ENCODE peak calls at places on chromosomes 12 and 14, in five cellular contexts. One of them, this sample, is unnamed. For H3K4me1, the result is how much of the 10 kb centered on the place peaks cover.

GRCh38 chr12:53241623-53242412 is 9.8 kb upstream of the RARG start:
- DNase-seq in sigmoid colon: no peak
- DNase-seq in esophagus squamous epithelium: no peak
- DNase-seq in HCT116: no peak
- DNase-seq in ovary: no peak
- DNase-seq in this sample: no peak

GRCh38 chr14:64848239-64848638 is 31.5 kb downstream of the SPTB start:
- DNase-seq in sigmoid colon: no peak
- DNase-seq in esophagus squamous epithelium: no peak
- DNase-seq in HCT116: no peak
- DNase-seq in ovary: no peak
- DNase-seq in this sample: no peak

GRCh38 chr12:56258068-56258819 is at the start of gene ANKRD52:
- DNase-seq in sigmoid colon: peak
- DNase-seq in esophagus squamous epithelium: no peak
- DNase-seq in HCT116: no peak
- DNase-seq in ovary: peak
- DNase-seq in this sample: peak

GRCh38 chr14:95402184-95402583 is 82.5 kb upstream of the CLMN start:
- DNase-seq in sigmoid colon: peak
- DNase-seq in esophagus squamous epithelium: no peak
- DNase-seq in HCT116: no peak
- DNase-seq in ovary: no peak
- DNase-seq in this sample: no peak

GRCh38 chr14:104982548-104983230 is 2.9 kb upstream of the CLBA1 start:
- DNase-seq in sigmoid colon: peak
- DNase-seq in esophagus squamous epithelium: no peak
- DNase-seq in HCT116: no peak
- DNase-seq in ovary: peak
- DNase-seq in this sample: no peak

GRCh38 chr12:47725893-47726292 is 603 bp upstream of the ENDOU start:
- DNase-seq in sigmoid colon: peak
- DNase-seq in esophagus squamous epithelium: no peak
- DNase-seq in HCT116: no peak
- DNase-seq in ovary: no peak
- DNase-seq in this sample: no peak

GRCh38 chr14:35789651-35790050 is 19.4 kb downstream of the RALGAPA1 start:
- DNase-seq in sigmoid colon: no peak
- DNase-seq in esophagus squamous epithelium: no peak
- DNase-seq in HCT116: no peak
- DNase-seq in ovary: no peak
- DNase-seq in this sample: no peak

GRCh38 chr12:52363111-52363679 is 4.1 kb downstream of the KRT85 start:
- DNase-seq in sigmoid colon: no peak
- DNase-seq in esophagus squamous epithelium: no peak
- DNase-seq in HCT116: no peak
- DNase-seq in ovary: no peak
- DNase-seq in this sample: no peak

GRCh38 chr12:82880442-82880901 is 193.8 kb downstream of the TMTC2 start:
- DNase-seq in sigmoid colon: no peak
- DNase-seq in esophagus squamous epithelium: no peak
- DNase-seq in HCT116: no peak
- DNase-seq in ovary: no peak
- DNase-seq in this sample: no peak

DNA sequence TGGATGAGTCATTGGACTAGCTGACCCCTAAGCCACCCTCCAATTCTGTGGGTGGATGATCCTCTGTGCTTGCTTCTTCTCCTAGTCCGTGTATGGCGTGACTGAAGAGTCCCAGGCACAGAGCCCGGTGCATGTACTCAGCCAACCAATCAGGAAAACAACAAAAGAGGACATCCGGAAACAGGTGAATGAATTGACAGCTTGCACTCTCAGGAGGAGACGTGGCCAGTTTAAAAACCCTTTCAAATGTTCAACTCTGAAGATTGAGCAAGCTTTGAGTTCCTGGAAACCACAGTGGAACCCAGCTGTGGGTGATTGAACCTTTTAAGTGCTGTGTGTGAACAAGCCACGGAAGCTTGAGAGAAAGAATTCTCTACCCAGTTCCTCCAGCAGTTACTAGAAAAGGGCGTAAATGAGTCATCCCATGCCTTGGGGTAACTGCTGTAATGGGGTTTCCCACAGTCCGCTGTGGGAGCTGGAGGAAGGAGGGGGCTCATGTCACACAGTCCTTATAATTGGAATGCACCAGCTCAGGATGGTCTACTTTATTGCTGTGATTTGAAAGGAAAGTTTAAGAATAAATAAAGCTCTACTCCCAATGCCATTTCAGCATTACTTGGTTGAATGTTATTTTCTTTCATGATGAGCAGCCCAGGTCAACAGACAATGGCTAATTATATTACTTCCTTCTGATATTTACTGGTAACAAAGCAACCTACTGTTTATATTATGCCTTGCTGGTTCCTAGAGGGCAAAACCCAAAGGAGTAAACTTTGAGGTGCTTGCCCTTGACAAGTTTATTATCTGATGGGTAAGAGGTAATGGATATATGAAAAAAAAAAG is 417.0 kb downstream of the DPF3 start:
- DNase-seq in sigmoid colon: no peak
- DNase-seq in esophagus squamous epithelium: no peak
- DNase-seq in HCT116: peak
- DNase-seq in ovary: no peak
- DNase-seq in this sample: peak
- H3K4me3 ChIP-seq in sigmoid colon: no peak
- H3K4me3 ChIP-seq in esophagus squamous epithelium: peak
- H3K4me3 ChIP-seq in HCT116: peak
- H3K4me3 ChIP-seq in ovary: no peak
- H3K4me3 ChIP-seq in this sample: no peak

DNA sequence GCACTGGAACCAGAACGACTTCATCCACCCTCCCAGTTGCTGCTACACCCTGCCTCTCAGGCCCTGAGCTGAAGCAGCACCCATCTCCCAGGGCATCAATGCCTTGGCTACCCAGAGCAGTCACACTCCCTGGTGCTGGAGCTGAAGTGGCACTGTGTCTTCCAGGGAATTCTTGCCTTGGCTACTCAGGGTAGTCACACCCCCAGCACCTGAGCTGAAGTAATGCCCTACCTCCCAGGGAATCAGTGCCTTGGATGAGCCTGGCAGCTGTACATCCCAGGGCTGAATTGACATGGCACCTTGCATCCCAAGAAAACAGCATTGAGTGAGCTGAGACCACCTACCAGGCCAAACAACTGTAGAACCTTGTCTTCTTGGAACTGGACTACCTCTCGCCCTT is 41.2 kb upstream of the TSPAN11 start:
- DNase-seq in sigmoid colon: no peak
- DNase-seq in esophagus squamous epithelium: no peak
- DNase-seq in HCT116: no peak
- DNase-seq in ovary: no peak
- DNase-seq in this sample: no peak
- H3K4me1 ChIP-seq in sigmoid colon: under half
- H3K4me1 ChIP-seq in esophagus squamous epithelium: under half
- H3K4me1 ChIP-seq in HCT116: under half
- H3K4me1 ChIP-seq in ovary: under half
- H3K4me1 ChIP-seq in this sample: under half

GRCh38 chr14:28759056-28759657 is 7.4 kb upstream of the FOXG1 start:
- DNase-seq in sigmoid colon: no peak
- DNase-seq in esophagus squamous epithelium: no peak
- DNase-seq in HCT116: no peak
- DNase-seq in ovary: no peak
- DNase-seq in this sample: no peak

GRCh38 chr14:28761438-28762289 is 4.9 kb upstream of the FOXG1 start:
- DNase-seq in sigmoid colon: no peak
- DNase-seq in esophagus squamous epithelium: no peak
- DNase-seq in HCT116: no peak
- DNase-seq in ovary: no peak
- DNase-seq in this sample: no peak

GRCh38 chr14:28759658-28760313 is 6.8 kb upstream of the FOXG1 start:
- DNase-seq in sigmoid colon: no peak
- DNase-seq in esophagus squamous epithelium: no peak
- DNase-seq in HCT116: no peak
- DNase-seq in ovary: no peak
- DNase-seq in this sample: no peak

GRCh38 chr14:28762290-28762948 is 4.2 kb upstream of the FOXG1 start:
- DNase-seq in sigmoid colon: no peak
- DNase-seq in esophagus squamous epithelium: no peak
- DNase-seq in HCT116: no peak
- DNase-seq in ovary: no peak
- DNase-seq in this sample: no peak

GRCh38 chr14:28760431-28760996 is 6.1 kb upstream of the FOXG1 start:
- DNase-seq in sigmoid colon: no peak
- DNase-seq in esophagus squamous epithelium: no peak
- DNase-seq in HCT116: no peak
- DNase-seq in ovary: no peak
- DNase-seq in this sample: no peak
- H3K4me3 ChIP-seq in sigmoid colon: no peak
- H3K4me3 ChIP-seq in esophagus squamous epithelium: no peak
- H3K4me3 ChIP-seq in HCT116: no peak
- H3K4me3 ChIP-seq in ovary: no peak
- H3K4me3 ChIP-seq in this sample: no peak

GRCh38 chr14:103541944-103542544 is 13.0 kb downstream of the TRMT61A start:
- DNase-seq in sigmoid colon: peak
- DNase-seq in esophagus squamous epithelium: no peak
- DNase-seq in HCT116: no peak
- DNase-seq in ovary: peak
- DNase-seq in this sample: no peak

GRCh38 chr14:103543721-103544626 is 15.0 kb downstream of the TRMT61A start:
- DNase-seq in sigmoid colon: peak
- DNase-seq in esophagus squamous epithelium: no peak
- DNase-seq in HCT116: no peak
- DNase-seq in ovary: peak
- DNase-seq in this sample: no peak

GRCh38 chr14:103543140-103543539 is 14.1 kb downstream of the TRMT61A start:
- DNase-seq in sigmoid colon: no peak
- DNase-seq in esophagus squamous epithelium: no peak
- DNase-seq in HCT116: no peak
- DNase-seq in ovary: peak
- DNase-seq in this sample: no peak

GRCh38 chr14:103541494-103541943 is 12.5 kb downstream of the TRMT61A start:
- DNase-seq in sigmoid colon: no peak
- DNase-seq in esophagus squamous epithelium: no peak
- DNase-seq in HCT116: no peak
- DNase-seq in ovary: no peak
- DNase-seq in this sample: no peak

DNA sequence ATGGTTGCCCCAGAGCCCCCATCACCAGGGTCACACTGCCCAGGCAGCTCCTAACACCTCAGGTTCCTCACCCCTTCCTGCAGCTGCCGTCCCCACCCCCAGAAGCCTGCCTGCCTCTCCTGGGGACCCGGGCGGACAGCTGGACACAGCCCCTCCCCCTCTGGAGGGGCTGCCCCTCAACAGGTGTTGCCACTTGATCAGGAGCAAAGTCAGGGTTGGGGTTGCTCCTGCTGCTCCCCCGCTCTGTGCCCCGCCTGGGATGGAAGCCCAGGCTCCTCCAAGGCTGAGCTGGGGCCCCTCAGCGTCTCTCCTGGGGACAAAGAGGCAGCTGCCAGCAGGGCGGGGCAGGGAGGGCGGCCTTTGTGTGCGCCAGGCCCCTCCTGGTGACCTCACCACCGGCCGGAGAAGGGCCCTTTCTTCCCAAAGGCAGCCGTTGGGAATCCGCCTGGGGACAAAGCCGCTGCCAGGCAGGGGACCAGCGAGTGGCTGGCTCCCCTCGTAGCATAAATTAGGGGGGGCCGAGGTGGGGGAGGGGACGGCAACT is 13.6 kb downstream of the TRMT61A start:
- DNase-seq in sigmoid colon: peak
- DNase-seq in esophagus squamous epithelium: no peak
- DNase-seq in HCT116: no peak
- DNase-seq in ovary: peak
- DNase-seq in this sample: peak
- H3K4me1 ChIP-seq in sigmoid colon: half or more
- H3K4me1 ChIP-seq in esophagus squamous epithelium: half or more
- H3K4me1 ChIP-seq in HCT116: half or more
- H3K4me1 ChIP-seq in ovary: under half
- H3K4me1 ChIP-seq in this sample: under half

GRCh38 chr12:15714256-15714655 is 74.9 kb downstream of the EPS8 start:
- DNase-seq in sigmoid colon: no peak
- DNase-seq in esophagus squamous epithelium: no peak
- DNase-seq in HCT116: no peak
- DNase-seq in ovary: no peak
- DNase-seq in this sample: no peak

GRCh38 chr12:15712160-15712559 is 77.0 kb downstream of the EPS8 start:
- DNase-seq in sigmoid colon: no peak
- DNase-seq in esophagus squamous epithelium: no peak
- DNase-seq in HCT116: no peak
- DNase-seq in ovary: no peak
- DNase-seq in this sample: no peak

GRCh38 chr12:15710860-15711510 is 78.2 kb downstream of the EPS8 start:
- DNase-seq in sigmoid colon: no peak
- DNase-seq in esophagus squamous epithelium: no peak
- DNase-seq in HCT116: no peak
- DNase-seq in ovary: no peak
- DNase-seq in this sample: no peak

GRCh38 chr12:15709524-15709923 is 79.7 kb downstream of the EPS8 start:
- DNase-seq in sigmoid colon: no peak
- DNase-seq in esophagus squamous epithelium: no peak
- DNase-seq in HCT116: no peak
- DNase-seq in ovary: no peak
- DNase-seq in this sample: no peak

GRCh38 chr12:15712823-15713663 is 76.1 kb downstream of the EPS8 start:
- DNase-seq in sigmoid colon: peak
- DNase-seq in esophagus squamous epithelium: no peak
- DNase-seq in HCT116: no peak
- DNase-seq in ovary: no peak
- DNase-seq in this sample: peak
- H3K4me3 ChIP-seq in sigmoid colon: no peak
- H3K4me3 ChIP-seq in esophagus squamous epithelium: peak
- H3K4me3 ChIP-seq in HCT116: no peak
- H3K4me3 ChIP-seq in ovary: peak
- H3K4me3 ChIP-seq in this sample: no peak

DNA sequence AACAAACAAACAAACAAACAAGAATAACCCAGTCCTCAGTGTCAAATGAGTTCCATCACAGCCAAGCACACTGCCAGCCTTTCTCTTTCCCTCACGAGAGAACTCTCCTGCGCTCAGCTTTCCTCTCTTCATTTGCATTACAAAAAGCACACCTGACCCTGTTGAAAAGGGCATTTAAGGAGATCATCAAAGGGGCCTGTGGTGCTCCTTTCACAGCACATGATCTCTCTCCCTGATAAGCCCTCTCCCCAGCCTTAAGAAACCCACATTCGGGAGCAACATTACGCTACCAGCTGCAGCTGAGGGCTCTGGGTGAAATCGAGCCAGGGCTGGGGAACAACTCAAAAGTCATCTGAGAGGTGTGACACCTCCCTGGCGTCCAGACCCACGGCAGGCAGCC is 165.6 kb upstream of the TMCC3 start:
- DNase-seq in sigmoid colon: no peak
- DNase-seq in esophagus squamous epithelium: no peak
- DNase-seq in HCT116: no peak
- DNase-seq in ovary: no peak
- DNase-seq in this sample: no peak
- H3K4me1 ChIP-seq in sigmoid colon: under half
- H3K4me1 ChIP-seq in esophagus squamous epithelium: under half
- H3K4me1 ChIP-seq in HCT116: under half
- H3K4me1 ChIP-seq in ovary: under half
- H3K4me1 ChIP-seq in this sample: under half